ENCODE peak calls at places on chromosomes 11 and 22, in six cellular contexts. C, K, J, V, Q and Z are unnamed samples.

GRCh38 chr11:106619320-106619990 is 398.8 kb downstream of the GUCY1A2 start:
- DNase-seq in C (no peak), K (no peak), J (peak), V (no peak), Q (no peak), Z (no peak)

GRCh38 chr22:29315286-29316195 is at the start of gene RASL10A:
- DNase-seq in C (no peak), K (no peak), J (no peak), V (no peak), Q (no peak), Z (no peak)

GRCh38 chr22:20885557-20886323 is 26.9 kb downstream of the SNAP29 start:
- DNase-seq in C (peak), K (peak), J (peak), V (peak), Q (peak), Z (peak)

GRCh38 chr11:127000291-127000968 is at the start of gene KIRREL3:
- DNase-seq in C (no peak), K (no peak), J (no peak), V (no peak), Q (no peak), Z (no peak)

GRCh38 chr11:7577883-7578242 is 64.1 kb downstream of the PPFIBP2 start:
- DNase-seq in C (no peak), K (no peak), J (peak), V (no peak), Q (peak), Z (peak)

GRCh38 chr22:42877597-42878340 is 20.7 kb upstream of the ARFGAP3 start:
- DNase-seq in C (no peak), K (no peak), J (no peak), V (no peak), Q (no peak), Z (no peak)

GRCh38 chr22:38218661-38219331 is 17.0 kb downstream of the MAFF start:
- DNase-seq in C (peak), K (peak), J (peak), V (peak), Q (no peak), Z (no peak)

GRCh38 chr11:54946429-54946828 is 239.8 kb downstream of the OR4A5 start:
- DNase-seq in C (no peak), K (no peak), J (no peak), V (no peak), Q (no peak), Z (no peak)

GRCh38 chr11:27673979-27674663 is 26.1 kb downstream of the BDNF start:
- DNase-seq in C (no peak), K (no peak), J (no peak), V (no peak), Q (no peak), Z (no peak)

GRCh38 chr11:76810151-76810853 is 27.1 kb downstream of the TSKU start:
- DNase-seq in C (no peak), K (no peak), J (peak), V (no peak), Q (peak), Z (peak)

GRCh38 chr22:20659258-20659657 is 114.7 kb upstream of the SERPIND1 start:
- DNase-seq in C (no peak), K (no peak), J (no peak), V (no peak), Q (no peak), Z (no peak)

GRCh38 chr11:36398261-36398953 is 102.3 kb downstream of the PRR5L start:
- DNase-seq in C (no peak), K (no peak), J (no peak), V (no peak), Q (no peak), Z (no peak)

GRCh38 chr11:5992604-5993251 is 5.9 kb upstream of the OR52L1 start:
- DNase-seq in C (no peak), K (no peak), J (peak), V (no peak), Q (peak), Z (peak)